ENCODE peak calls at places on chromosome 6, in six cellular contexts. One of them, this sample, is unnamed.

GRCh38 chr6:33815854-33816253 is 12.1 kb upstream of the MLN start:
- DNase-seq in Peyer's patch: no peak
- DNase-seq in germinal center: peak
- DNase-seq in activated CD4-positive, alpha-beta T cell treated with anti-CD3 and anti-CD28 coated beads, Interleukin-2, amount 10 ng/mL, durations not matched to agents 7 days and 5 days: peak
- DNase-seq in T-helper 9 cell: no peak
- DNase-seq in T1000: no peak
- DNase-seq in this sample: no peak

GRCh38 chr6:116461563-116462507 is 660 bp downstream of the CALHM6 start:
- DNase-seq in Peyer's patch: peak
- DNase-seq in activated CD4-positive, alpha-beta T cell treated with anti-CD3 and anti-CD28 coated beads, Interleukin-2, amount 10 ng/mL, durations not matched to agents 7 days and 5 days: peak
- DNase-seq in germinal center: peak
- DNase-seq in T1000: no peak
- DNase-seq in T-helper 9 cell: peak
- DNase-seq in this sample: peak

GRCh38 chr6:77341058-77341986 is 122.0 kb downstream of the HTR1B start:
- DNase-seq in T1000: no peak
- DNase-seq in Peyer's patch: no peak
- DNase-seq in germinal center: no peak
- DNase-seq in T-helper 9 cell: no peak
- DNase-seq in activated CD4-positive, alpha-beta T cell treated with anti-CD3 and anti-CD28 coated beads, Interleukin-2, amount 10 ng/mL, durations not matched to agents 7 days and 5 days: no peak
- DNase-seq in this sample: no peak

GRCh38 chr6:134175532-134176282 is 123.3 kb upstream of the SLC2A12 start:
- DNase-seq in Peyer's patch: peak
- DNase-seq in activated CD4-positive, alpha-beta T cell treated with anti-CD3 and anti-CD28 coated beads, Interleukin-2, amount 10 ng/mL, durations not matched to agents 7 days and 5 days: peak
- DNase-seq in T1000: peak
- DNase-seq in T-helper 9 cell: peak
- DNase-seq in germinal center: peak
- DNase-seq in this sample: peak

GRCh38 chr6:44071670-44072451 is 55.4 kb downstream of the MRPL14 start:
- DNase-seq in T-helper 9 cell: no peak
- DNase-seq in activated CD4-positive, alpha-beta T cell treated with anti-CD3 and anti-CD28 coated beads, Interleukin-2, amount 10 ng/mL, durations not matched to agents 7 days and 5 days: no peak
- DNase-seq in Peyer's patch: no peak
- DNase-seq in germinal center: no peak
- DNase-seq in T1000: no peak
- DNase-seq in this sample: no peak

GRCh38 chr6:111989743-111990142 is 64.2 kb upstream of the CCN6 start:
- DNase-seq in activated CD4-positive, alpha-beta T cell treated with anti-CD3 and anti-CD28 coated beads, Interleukin-2, amount 10 ng/mL, durations not matched to agents 7 days and 5 days: peak
- DNase-seq in germinal center: no peak
- DNase-seq in Peyer's patch: peak
- DNase-seq in T1000: no peak
- DNase-seq in T-helper 9 cell: no peak
- DNase-seq in this sample: no peak

GRCh38 chr6:106628658-106629102 is 618 bp downstream of the RTN4IP1 start:
- DNase-seq in T-helper 9 cell: no peak
- DNase-seq in Peyer's patch: no peak
- DNase-seq in T1000: no peak
- DNase-seq in activated CD4-positive, alpha-beta T cell treated with anti-CD3 and anti-CD28 coated beads, Interleukin-2, amount 10 ng/mL, durations not matched to agents 7 days and 5 days: no peak
- DNase-seq in germinal center: no peak
- DNase-seq in this sample: no peak

GRCh38 chr6:44037847-44038542 is 89.3 kb downstream of the MRPL14 start:
- DNase-seq in T1000: no peak
- DNase-seq in activated CD4-positive, alpha-beta T cell treated with anti-CD3 and anti-CD28 coated beads, Interleukin-2, amount 10 ng/mL, durations not matched to agents 7 days and 5 days: no peak
- DNase-seq in T-helper 9 cell: no peak
- DNase-seq in Peyer's patch: no peak
- DNase-seq in germinal center: no peak
- DNase-seq in this sample: no peak

GRCh38 chr6:89209457-89209856 is 7.7 kb downstream of the GABRR1 start:
- DNase-seq in T-helper 9 cell: no peak
- DNase-seq in germinal center: no peak
- DNase-seq in activated CD4-positive, alpha-beta T cell treated with anti-CD3 and anti-CD28 coated beads, Interleukin-2, amount 10 ng/mL, durations not matched to agents 7 days and 5 days: no peak
- DNase-seq in Peyer's patch: no peak
- DNase-seq in T1000: no peak
- DNase-seq in this sample: no peak

GRCh38 chr6:162999575-163000285 is 272.0 kb downstream of the PACRG start:
- DNase-seq in germinal center: no peak
- DNase-seq in Peyer's patch: no peak
- DNase-seq in activated CD4-positive, alpha-beta T cell treated with anti-CD3 and anti-CD28 coated beads, Interleukin-2, amount 10 ng/mL, durations not matched to agents 7 days and 5 days: no peak
- DNase-seq in T-helper 9 cell: no peak
- DNase-seq in T1000: no peak
- DNase-seq in this sample: no peak